ENCODE peak calls at places on chromosomes 5 and 9, in six cellular contexts. One of them, this sample, is unnamed.

GRCh38 chr5:88145603-88146467 is 122.8 kb downstream of the TMEM161B start:
- DNase-seq in stimulated activated CD8-positive, alpha-beta memory T cell treated with anti-CD3 and anti-CD28 coated beads, Interleukin-15, amount 100 ng/mL, for 1 hour: no peak
- DNase-seq in stimulated activated CD4-positive, alpha-beta T cell treated with anti-CD3 and anti-CD28 coated beads, TNF-alpha, amount 100 ng/mL, for 1 hour: no peak
- DNase-seq in activated naive CD4-positive, alpha-beta T cell: no peak
- DNase-seq in NCI-H187: no peak
- DNase-seq in stimulated activated naive CD8-positive, alpha-beta T cell treated with anti-CD3 and anti-CD28 coated beads, Interleukin-15, amount 100 ng/mL, for 72 hours: peak
- DNase-seq in this sample: no peak

GRCh38 chr5:96248152-96248551 is 184.9 kb downstream of the PCSK1 start:
- DNase-seq in stimulated activated CD8-positive, alpha-beta memory T cell treated with anti-CD3 and anti-CD28 coated beads, Interleukin-15, amount 100 ng/mL, for 1 hour: no peak
- DNase-seq in stimulated activated CD4-positive, alpha-beta T cell treated with anti-CD3 and anti-CD28 coated beads, TNF-alpha, amount 100 ng/mL, for 1 hour: no peak
- DNase-seq in activated naive CD4-positive, alpha-beta T cell: no peak
- DNase-seq in NCI-H187: no peak
- DNase-seq in stimulated activated naive CD8-positive, alpha-beta T cell treated with anti-CD3 and anti-CD28 coated beads, Interleukin-15, amount 100 ng/mL, for 72 hours: no peak
- DNase-seq in this sample: no peak

GRCh38 chr5:40606077-40606765 is 73.5 kb upstream of the PTGER4 start:
- DNase-seq in stimulated activated CD8-positive, alpha-beta memory T cell treated with anti-CD3 and anti-CD28 coated beads, Interleukin-15, amount 100 ng/mL, for 1 hour: no peak
- DNase-seq in stimulated activated CD4-positive, alpha-beta T cell treated with anti-CD3 and anti-CD28 coated beads, TNF-alpha, amount 100 ng/mL, for 1 hour: no peak
- DNase-seq in activated naive CD4-positive, alpha-beta T cell: no peak
- DNase-seq in NCI-H187: no peak
- DNase-seq in stimulated activated naive CD8-positive, alpha-beta T cell treated with anti-CD3 and anti-CD28 coated beads, Interleukin-15, amount 100 ng/mL, for 72 hours: no peak
- DNase-seq in this sample: no peak

GRCh38 chr5:88659529-88660325 is 223.3 kb downstream of the MEF2C start:
- DNase-seq in stimulated activated CD8-positive, alpha-beta memory T cell treated with anti-CD3 and anti-CD28 coated beads, Interleukin-15, amount 100 ng/mL, for 1 hour: no peak
- DNase-seq in stimulated activated CD4-positive, alpha-beta T cell treated with anti-CD3 and anti-CD28 coated beads, TNF-alpha, amount 100 ng/mL, for 1 hour: no peak
- DNase-seq in activated naive CD4-positive, alpha-beta T cell: no peak
- DNase-seq in NCI-H187: no peak
- DNase-seq in stimulated activated naive CD8-positive, alpha-beta T cell treated with anti-CD3 and anti-CD28 coated beads, Interleukin-15, amount 100 ng/mL, for 72 hours: no peak
- DNase-seq in this sample: no peak

GRCh38 chr5:164600166-164600715 is 1094.8 kb downstream of the MAT2B start:
- DNase-seq in stimulated activated CD8-positive, alpha-beta memory T cell treated with anti-CD3 and anti-CD28 coated beads, Interleukin-15, amount 100 ng/mL, for 1 hour: no peak
- DNase-seq in stimulated activated CD4-positive, alpha-beta T cell treated with anti-CD3 and anti-CD28 coated beads, TNF-alpha, amount 100 ng/mL, for 1 hour: no peak
- DNase-seq in activated naive CD4-positive, alpha-beta T cell: no peak
- DNase-seq in NCI-H187: no peak
- DNase-seq in stimulated activated naive CD8-positive, alpha-beta T cell treated with anti-CD3 and anti-CD28 coated beads, Interleukin-15, amount 100 ng/mL, for 72 hours: no peak
- DNase-seq in this sample: no peak

GRCh38 chr9:15909297-15909696 is 356.5 kb downstream of the CCDC171 start:
- DNase-seq in stimulated activated CD8-positive, alpha-beta memory T cell treated with anti-CD3 and anti-CD28 coated beads, Interleukin-15, amount 100 ng/mL, for 1 hour: no peak
- DNase-seq in stimulated activated CD4-positive, alpha-beta T cell treated with anti-CD3 and anti-CD28 coated beads, TNF-alpha, amount 100 ng/mL, for 1 hour: no peak
- DNase-seq in activated naive CD4-positive, alpha-beta T cell: no peak
- DNase-seq in NCI-H187: no peak
- DNase-seq in stimulated activated naive CD8-positive, alpha-beta T cell treated with anti-CD3 and anti-CD28 coated beads, Interleukin-15, amount 100 ng/mL, for 72 hours: no peak
- DNase-seq in this sample: no peak

GRCh38 chr5:81779125-81779934 is 28.4 kb upstream of the SSBP2 start:
- DNase-seq in stimulated activated CD8-positive, alpha-beta memory T cell treated with anti-CD3 and anti-CD28 coated beads, Interleukin-15, amount 100 ng/mL, for 1 hour: no peak
- DNase-seq in stimulated activated CD4-positive, alpha-beta T cell treated with anti-CD3 and anti-CD28 coated beads, TNF-alpha, amount 100 ng/mL, for 1 hour: peak
- DNase-seq in activated naive CD4-positive, alpha-beta T cell: peak
- DNase-seq in NCI-H187: no peak
- DNase-seq in stimulated activated naive CD8-positive, alpha-beta T cell treated with anti-CD3 and anti-CD28 coated beads, Interleukin-15, amount 100 ng/mL, for 72 hours: peak
- DNase-seq in this sample: peak

GRCh38 chr9:79642671-79643070 is 70.9 kb downstream of the TLE4 start:
- DNase-seq in stimulated activated CD8-positive, alpha-beta memory T cell treated with anti-CD3 and anti-CD28 coated beads, Interleukin-15, amount 100 ng/mL, for 1 hour: no peak
- DNase-seq in stimulated activated CD4-positive, alpha-beta T cell treated with anti-CD3 and anti-CD28 coated beads, TNF-alpha, amount 100 ng/mL, for 1 hour: no peak
- DNase-seq in activated naive CD4-positive, alpha-beta T cell: no peak
- DNase-seq in NCI-H187: no peak
- DNase-seq in stimulated activated naive CD8-positive, alpha-beta T cell treated with anti-CD3 and anti-CD28 coated beads, Interleukin-15, amount 100 ng/mL, for 72 hours: no peak
- DNase-seq in this sample: no peak

GRCh38 chr5:122292357-122292756 is 19.7 kb upstream of the SNCAIP start:
- DNase-seq in stimulated activated CD8-positive, alpha-beta memory T cell treated with anti-CD3 and anti-CD28 coated beads, Interleukin-15, amount 100 ng/mL, for 1 hour: no peak
- DNase-seq in stimulated activated CD4-positive, alpha-beta T cell treated with anti-CD3 and anti-CD28 coated beads, TNF-alpha, amount 100 ng/mL, for 1 hour: no peak
- DNase-seq in activated naive CD4-positive, alpha-beta T cell: no peak
- DNase-seq in NCI-H187: no peak
- DNase-seq in stimulated activated naive CD8-positive, alpha-beta T cell treated with anti-CD3 and anti-CD28 coated beads, Interleukin-15, amount 100 ng/mL, for 72 hours: no peak
- DNase-seq in this sample: no peak

GRCh38 chr5:149466457-149466972 is 84.7 kb downstream of the CSNK1A1 start:
- DNase-seq in stimulated activated CD8-positive, alpha-beta memory T cell treated with anti-CD3 and anti-CD28 coated beads, Interleukin-15, amount 100 ng/mL, for 1 hour: no peak
- DNase-seq in stimulated activated CD4-positive, alpha-beta T cell treated with anti-CD3 and anti-CD28 coated beads, TNF-alpha, amount 100 ng/mL, for 1 hour: no peak
- DNase-seq in activated naive CD4-positive, alpha-beta T cell: no peak
- DNase-seq in NCI-H187: no peak
- DNase-seq in stimulated activated naive CD8-positive, alpha-beta T cell treated with anti-CD3 and anti-CD28 coated beads, Interleukin-15, amount 100 ng/mL, for 72 hours: no peak
- DNase-seq in this sample: no peak

GRCh38 chr9:131279196-131279926 is 3.1 kb upstream of the FAM78A start:
- DNase-seq in stimulated activated CD8-positive, alpha-beta memory T cell treated with anti-CD3 and anti-CD28 coated beads, Interleukin-15, amount 100 ng/mL, for 1 hour: no peak
- DNase-seq in stimulated activated CD4-positive, alpha-beta T cell treated with anti-CD3 and anti-CD28 coated beads, TNF-alpha, amount 100 ng/mL, for 1 hour: no peak
- DNase-seq in activated naive CD4-positive, alpha-beta T cell: no peak
- DNase-seq in NCI-H187: no peak
- DNase-seq in stimulated activated naive CD8-positive, alpha-beta T cell treated with anti-CD3 and anti-CD28 coated beads, Interleukin-15, amount 100 ng/mL, for 72 hours: no peak
- DNase-seq in this sample: no peak

GRCh38 chr9:121870271-121870670 is 218.8 kb downstream of the DAB2IP start:
- DNase-seq in stimulated activated CD8-positive, alpha-beta memory T cell treated with anti-CD3 and anti-CD28 coated beads, Interleukin-15, amount 100 ng/mL, for 1 hour: no peak
- DNase-seq in stimulated activated CD4-positive, alpha-beta T cell treated with anti-CD3 and anti-CD28 coated beads, TNF-alpha, amount 100 ng/mL, for 1 hour: no peak
- DNase-seq in activated naive CD4-positive, alpha-beta T cell: no peak
- DNase-seq in NCI-H187: no peak
- DNase-seq in stimulated activated naive CD8-positive, alpha-beta T cell treated with anti-CD3 and anti-CD28 coated beads, Interleukin-15, amount 100 ng/mL, for 72 hours: no peak
- DNase-seq in this sample: no peak

GRCh38 chr5:83450840-83451239 is 20.7 kb upstream of the VCAN start:
- DNase-seq in stimulated activated CD8-positive, alpha-beta memory T cell treated with anti-CD3 and anti-CD28 coated beads, Interleukin-15, amount 100 ng/mL, for 1 hour: no peak
- DNase-seq in stimulated activated CD4-positive, alpha-beta T cell treated with anti-CD3 and anti-CD28 coated beads, TNF-alpha, amount 100 ng/mL, for 1 hour: no peak
- DNase-seq in activated naive CD4-positive, alpha-beta T cell: no peak
- DNase-seq in NCI-H187: no peak
- DNase-seq in stimulated activated naive CD8-positive, alpha-beta T cell treated with anti-CD3 and anti-CD28 coated beads, Interleukin-15, amount 100 ng/mL, for 72 hours: no peak
- DNase-seq in this sample: no peak

GRCh38 chr5:43312699-43313034 is 545 bp downstream of the HMGCS1 start:
- DNase-seq in stimulated activated CD8-positive, alpha-beta memory T cell treated with anti-CD3 and anti-CD28 coated beads, Interleukin-15, amount 100 ng/mL, for 1 hour: no peak
- DNase-seq in stimulated activated CD4-positive, alpha-beta T cell treated with anti-CD3 and anti-CD28 coated beads, TNF-alpha, amount 100 ng/mL, for 1 hour: no peak
- DNase-seq in activated naive CD4-positive, alpha-beta T cell: no peak
- DNase-seq in NCI-H187: no peak
- DNase-seq in stimulated activated naive CD8-positive, alpha-beta T cell treated with anti-CD3 and anti-CD28 coated beads, Interleukin-15, amount 100 ng/mL, for 72 hours: no peak
- DNase-seq in this sample: peak

GRCh38 chr9:8224381-8224791 is 424.8 kb upstream of the DMAC1 start:
- DNase-seq in stimulated activated CD8-positive, alpha-beta memory T cell treated with anti-CD3 and anti-CD28 coated beads, Interleukin-15, amount 100 ng/mL, for 1 hour: no peak
- DNase-seq in stimulated activated CD4-positive, alpha-beta T cell treated with anti-CD3 and anti-CD28 coated beads, TNF-alpha, amount 100 ng/mL, for 1 hour: no peak
- DNase-seq in activated naive CD4-positive, alpha-beta T cell: no peak
- DNase-seq in NCI-H187: no peak
- DNase-seq in stimulated activated naive CD8-positive, alpha-beta T cell treated with anti-CD3 and anti-CD28 coated beads, Interleukin-15, amount 100 ng/mL, for 72 hours: no peak
- DNase-seq in this sample: no peak

GRCh38 chr5:93995126-93995621 is 253.8 kb upstream of the POU5F2 start:
- DNase-seq in stimulated activated CD8-positive, alpha-beta memory T cell treated with anti-CD3 and anti-CD28 coated beads, Interleukin-15, amount 100 ng/mL, for 1 hour: no peak
- DNase-seq in stimulated activated CD4-positive, alpha-beta T cell treated with anti-CD3 and anti-CD28 coated beads, TNF-alpha, amount 100 ng/mL, for 1 hour: no peak
- DNase-seq in activated naive CD4-positive, alpha-beta T cell: no peak
- DNase-seq in NCI-H187: no peak
- DNase-seq in stimulated activated naive CD8-positive, alpha-beta T cell treated with anti-CD3 and anti-CD28 coated beads, Interleukin-15, amount 100 ng/mL, for 72 hours: no peak
- DNase-seq in this sample: no peak

GRCh38 chr5:34674226-34674625 is 18.1 kb downstream of the RAI14 start:
- DNase-seq in stimulated activated CD8-positive, alpha-beta memory T cell treated with anti-CD3 and anti-CD28 coated beads, Interleukin-15, amount 100 ng/mL, for 1 hour: no peak
- DNase-seq in stimulated activated CD4-positive, alpha-beta T cell treated with anti-CD3 and anti-CD28 coated beads, TNF-alpha, amount 100 ng/mL, for 1 hour: no peak
- DNase-seq in activated naive CD4-positive, alpha-beta T cell: no peak
- DNase-seq in NCI-H187: no peak
- DNase-seq in stimulated activated naive CD8-positive, alpha-beta T cell treated with anti-CD3 and anti-CD28 coated beads, Interleukin-15, amount 100 ng/mL, for 72 hours: no peak
- DNase-seq in this sample: no peak

GRCh38 chr9:129968690-129969485 is 74.1 kb downstream of the FNBP1 start:
- DNase-seq in stimulated activated CD8-positive, alpha-beta memory T cell treated with anti-CD3 and anti-CD28 coated beads, Interleukin-15, amount 100 ng/mL, for 1 hour: no peak
- DNase-seq in stimulated activated CD4-positive, alpha-beta T cell treated with anti-CD3 and anti-CD28 coated beads, TNF-alpha, amount 100 ng/mL, for 1 hour: no peak
- DNase-seq in activated naive CD4-positive, alpha-beta T cell: no peak
- DNase-seq in NCI-H187: no peak
- DNase-seq in stimulated activated naive CD8-positive, alpha-beta T cell treated with anti-CD3 and anti-CD28 coated beads, Interleukin-15, amount 100 ng/mL, for 72 hours: no peak
- DNase-seq in this sample: no peak

GRCh38 chr5:79621056-79621455 is 8.8 kb downstream of the TENT2 start:
- DNase-seq in stimulated activated CD8-positive, alpha-beta memory T cell treated with anti-CD3 and anti-CD28 coated beads, Interleukin-15, amount 100 ng/mL, for 1 hour: no peak
- DNase-seq in stimulated activated CD4-positive, alpha-beta T cell treated with anti-CD3 and anti-CD28 coated beads, TNF-alpha, amount 100 ng/mL, for 1 hour: no peak
- DNase-seq in activated naive CD4-positive, alpha-beta T cell: no peak
- DNase-seq in NCI-H187: no peak
- DNase-seq in stimulated activated naive CD8-positive, alpha-beta T cell treated with anti-CD3 and anti-CD28 coated beads, Interleukin-15, amount 100 ng/mL, for 72 hours: no peak
- DNase-seq in this sample: no peak

GRCh38 chr5:169856571-169856970 is 123.7 kb downstream of the INSYN2B start:
- DNase-seq in stimulated activated CD8-positive, alpha-beta memory T cell treated with anti-CD3 and anti-CD28 coated beads, Interleukin-15, amount 100 ng/mL, for 1 hour: no peak
- DNase-seq in stimulated activated CD4-positive, alpha-beta T cell treated with anti-CD3 and anti-CD28 coated beads, TNF-alpha, amount 100 ng/mL, for 1 hour: no peak
- DNase-seq in activated naive CD4-positive, alpha-beta T cell: no peak
- DNase-seq in NCI-H187: no peak
- DNase-seq in stimulated activated naive CD8-positive, alpha-beta T cell treated with anti-CD3 and anti-CD28 coated beads, Interleukin-15, amount 100 ng/mL, for 72 hours: no peak
- DNase-seq in this sample: no peak

GRCh38 chr5:139271201-139272027 is 22.1 kb upstream of the MATR3 start:
- DNase-seq in stimulated activated CD8-positive, alpha-beta memory T cell treated with anti-CD3 and anti-CD28 coated beads, Interleukin-15, amount 100 ng/mL, for 1 hour: no peak
- DNase-seq in stimulated activated CD4-positive, alpha-beta T cell treated with anti-CD3 and anti-CD28 coated beads, TNF-alpha, amount 100 ng/mL, for 1 hour: no peak
- DNase-seq in activated naive CD4-positive, alpha-beta T cell: no peak
- DNase-seq in NCI-H187: no peak
- DNase-seq in stimulated activated naive CD8-positive, alpha-beta T cell treated with anti-CD3 and anti-CD28 coated beads, Interleukin-15, amount 100 ng/mL, for 72 hours: no peak
- DNase-seq in this sample: no peak

GRCh38 chr9:87512321-87512720 is 14.7 kb downstream of the DAPK1 start:
- DNase-seq in stimulated activated CD8-positive, alpha-beta memory T cell treated with anti-CD3 and anti-CD28 coated beads, Interleukin-15, amount 100 ng/mL, for 1 hour: no peak
- DNase-seq in stimulated activated CD4-positive, alpha-beta T cell treated with anti-CD3 and anti-CD28 coated beads, TNF-alpha, amount 100 ng/mL, for 1 hour: no peak
- DNase-seq in activated naive CD4-positive, alpha-beta T cell: no peak
- DNase-seq in NCI-H187: no peak
- DNase-seq in stimulated activated naive CD8-positive, alpha-beta T cell treated with anti-CD3 and anti-CD28 coated beads, Interleukin-15, amount 100 ng/mL, for 72 hours: no peak
- DNase-seq in this sample: no peak

GRCh38 chr5:133534566-133534965 is 77.8 kb downstream of the FSTL4 start:
- DNase-seq in stimulated activated CD8-positive, alpha-beta memory T cell treated with anti-CD3 and anti-CD28 coated beads, Interleukin-15, amount 100 ng/mL, for 1 hour: no peak
- DNase-seq in stimulated activated CD4-positive, alpha-beta T cell treated with anti-CD3 and anti-CD28 coated beads, TNF-alpha, amount 100 ng/mL, for 1 hour: no peak
- DNase-seq in activated naive CD4-positive, alpha-beta T cell: no peak
- DNase-seq in NCI-H187: no peak
- DNase-seq in stimulated activated naive CD8-positive, alpha-beta T cell treated with anti-CD3 and anti-CD28 coated beads, Interleukin-15, amount 100 ng/mL, for 72 hours: no peak
- DNase-seq in this sample: no peak

GRCh38 chr5:132011561-132012384 is at the start of gene ACSL6:
- DNase-seq in stimulated activated CD8-positive, alpha-beta memory T cell treated with anti-CD3 and anti-CD28 coated beads, Interleukin-15, amount 100 ng/mL, for 1 hour: no peak
- DNase-seq in stimulated activated CD4-positive, alpha-beta T cell treated with anti-CD3 and anti-CD28 coated beads, TNF-alpha, amount 100 ng/mL, for 1 hour: peak
- DNase-seq in activated naive CD4-positive, alpha-beta T cell: no peak
- DNase-seq in NCI-H187: no peak
- DNase-seq in stimulated activated naive CD8-positive, alpha-beta T cell treated with anti-CD3 and anti-CD28 coated beads, Interleukin-15, amount 100 ng/mL, for 72 hours: no peak
- DNase-seq in this sample: peak

GRCh38 chr5:142627371-142628217 is 58.3 kb downstream of the FGF1 start:
- DNase-seq in stimulated activated CD8-positive, alpha-beta memory T cell treated with anti-CD3 and anti-CD28 coated beads, Interleukin-15, amount 100 ng/mL, for 1 hour: no peak
- DNase-seq in stimulated activated CD4-positive, alpha-beta T cell treated with anti-CD3 and anti-CD28 coated beads, TNF-alpha, amount 100 ng/mL, for 1 hour: no peak
- DNase-seq in activated naive CD4-positive, alpha-beta T cell: no peak
- DNase-seq in NCI-H187: no peak
- DNase-seq in stimulated activated naive CD8-positive, alpha-beta T cell treated with anti-CD3 and anti-CD28 coated beads, Interleukin-15, amount 100 ng/mL, for 72 hours: no peak
- DNase-seq in this sample: no peak

GRCh38 chr5:113119271-113119924 is 142.8 kb downstream of the DCP2 start:
- DNase-seq in stimulated activated CD8-positive, alpha-beta memory T cell treated with anti-CD3 and anti-CD28 coated beads, Interleukin-15, amount 100 ng/mL, for 1 hour: no peak
- DNase-seq in stimulated activated CD4-positive, alpha-beta T cell treated with anti-CD3 and anti-CD28 coated beads, TNF-alpha, amount 100 ng/mL, for 1 hour: no peak
- DNase-seq in activated naive CD4-positive, alpha-beta T cell: no peak
- DNase-seq in NCI-H187: no peak
- DNase-seq in stimulated activated naive CD8-positive, alpha-beta T cell treated with anti-CD3 and anti-CD28 coated beads, Interleukin-15, amount 100 ng/mL, for 72 hours: no peak
- DNase-seq in this sample: no peak

GRCh38 chr9:137429546-137429890 is 6.3 kb downstream of the NOXA1 start:
- DNase-seq in stimulated activated CD8-positive, alpha-beta memory T cell treated with anti-CD3 and anti-CD28 coated beads, Interleukin-15, amount 100 ng/mL, for 1 hour: no peak
- DNase-seq in stimulated activated CD4-positive, alpha-beta T cell treated with anti-CD3 and anti-CD28 coated beads, TNF-alpha, amount 100 ng/mL, for 1 hour: no peak
- DNase-seq in activated naive CD4-positive, alpha-beta T cell: no peak
- DNase-seq in NCI-H187: no peak
- DNase-seq in stimulated activated naive CD8-positive, alpha-beta T cell treated with anti-CD3 and anti-CD28 coated beads, Interleukin-15, amount 100 ng/mL, for 72 hours: no peak
- DNase-seq in this sample: no peak

GRCh38 chr5:26009742-26010141 is 1028.6 kb downstream of the CDH9 start:
- DNase-seq in stimulated activated CD8-positive, alpha-beta memory T cell treated with anti-CD3 and anti-CD28 coated beads, Interleukin-15, amount 100 ng/mL, for 1 hour: no peak
- DNase-seq in stimulated activated CD4-positive, alpha-beta T cell treated with anti-CD3 and anti-CD28 coated beads, TNF-alpha, amount 100 ng/mL, for 1 hour: no peak
- DNase-seq in activated naive CD4-positive, alpha-beta T cell: no peak
- DNase-seq in NCI-H187: no peak
- DNase-seq in stimulated activated naive CD8-positive, alpha-beta T cell treated with anti-CD3 and anti-CD28 coated beads, Interleukin-15, amount 100 ng/mL, for 72 hours: no peak
- DNase-seq in this sample: no peak

GRCh38 chr5:87732875-87733768 is 320.4 kb upstream of the CCNH start:
- DNase-seq in stimulated activated CD8-positive, alpha-beta memory T cell treated with anti-CD3 and anti-CD28 coated beads, Interleukin-15, amount 100 ng/mL, for 1 hour: no peak
- DNase-seq in stimulated activated CD4-positive, alpha-beta T cell treated with anti-CD3 and anti-CD28 coated beads, TNF-alpha, amount 100 ng/mL, for 1 hour: no peak
- DNase-seq in activated naive CD4-positive, alpha-beta T cell: no peak
- DNase-seq in NCI-H187: no peak
- DNase-seq in stimulated activated naive CD8-positive, alpha-beta T cell treated with anti-CD3 and anti-CD28 coated beads, Interleukin-15, amount 100 ng/mL, for 72 hours: no peak
- DNase-seq in this sample: no peak

GRCh38 chr9:75201480-75202209 is 113.3 kb downstream of the OSTF1 start:
- DNase-seq in stimulated activated CD8-positive, alpha-beta memory T cell treated with anti-CD3 and anti-CD28 coated beads, Interleukin-15, amount 100 ng/mL, for 1 hour: no peak
- DNase-seq in stimulated activated CD4-positive, alpha-beta T cell treated with anti-CD3 and anti-CD28 coated beads, TNF-alpha, amount 100 ng/mL, for 1 hour: no peak
- DNase-seq in activated naive CD4-positive, alpha-beta T cell: no peak
- DNase-seq in NCI-H187: no peak
- DNase-seq in stimulated activated naive CD8-positive, alpha-beta T cell treated with anti-CD3 and anti-CD28 coated beads, Interleukin-15, amount 100 ng/mL, for 72 hours: no peak
- DNase-seq in this sample: no peak

GRCh38 chr9:112764837-112765236 is 14.3 kb downstream of the SNX30 start:
- DNase-seq in stimulated activated CD8-positive, alpha-beta memory T cell treated with anti-CD3 and anti-CD28 coated beads, Interleukin-15, amount 100 ng/mL, for 1 hour: no peak
- DNase-seq in stimulated activated CD4-positive, alpha-beta T cell treated with anti-CD3 and anti-CD28 coated beads, TNF-alpha, amount 100 ng/mL, for 1 hour: no peak
- DNase-seq in activated naive CD4-positive, alpha-beta T cell: no peak
- DNase-seq in NCI-H187: no peak
- DNase-seq in stimulated activated naive CD8-positive, alpha-beta T cell treated with anti-CD3 and anti-CD28 coated beads, Interleukin-15, amount 100 ng/mL, for 72 hours: no peak
- DNase-seq in this sample: no peak

GRCh38 chr9:129258124-129258822 is 80.2 kb upstream of the IER5L start:
- DNase-seq in stimulated activated CD8-positive, alpha-beta memory T cell treated with anti-CD3 and anti-CD28 coated beads, Interleukin-15, amount 100 ng/mL, for 1 hour: peak
- DNase-seq in stimulated activated CD4-positive, alpha-beta T cell treated with anti-CD3 and anti-CD28 coated beads, TNF-alpha, amount 100 ng/mL, for 1 hour: peak
- DNase-seq in activated naive CD4-positive, alpha-beta T cell: peak
- DNase-seq in NCI-H187: peak
- DNase-seq in stimulated activated naive CD8-positive, alpha-beta T cell treated with anti-CD3 and anti-CD28 coated beads, Interleukin-15, amount 100 ng/mL, for 72 hours: peak
- DNase-seq in this sample: peak

GRCh38 chr5:100668511-100668910 is 133.3 kb downstream of the FAM174A start:
- DNase-seq in stimulated activated CD8-positive, alpha-beta memory T cell treated with anti-CD3 and anti-CD28 coated beads, Interleukin-15, amount 100 ng/mL, for 1 hour: no peak
- DNase-seq in stimulated activated CD4-positive, alpha-beta T cell treated with anti-CD3 and anti-CD28 coated beads, TNF-alpha, amount 100 ng/mL, for 1 hour: no peak
- DNase-seq in activated naive CD4-positive, alpha-beta T cell: no peak
- DNase-seq in NCI-H187: no peak
- DNase-seq in stimulated activated naive CD8-positive, alpha-beta T cell treated with anti-CD3 and anti-CD28 coated beads, Interleukin-15, amount 100 ng/mL, for 72 hours: no peak
- DNase-seq in this sample: no peak

GRCh38 chr9:86135374-86135773 is 36.0 kb upstream of the GOLM1 start:
- DNase-seq in stimulated activated CD8-positive, alpha-beta memory T cell treated with anti-CD3 and anti-CD28 coated beads, Interleukin-15, amount 100 ng/mL, for 1 hour: no peak
- DNase-seq in stimulated activated CD4-positive, alpha-beta T cell treated with anti-CD3 and anti-CD28 coated beads, TNF-alpha, amount 100 ng/mL, for 1 hour: no peak
- DNase-seq in activated naive CD4-positive, alpha-beta T cell: no peak
- DNase-seq in NCI-H187: peak
- DNase-seq in stimulated activated naive CD8-positive, alpha-beta T cell treated with anti-CD3 and anti-CD28 coated beads, Interleukin-15, amount 100 ng/mL, for 72 hours: no peak
- DNase-seq in this sample: no peak

GRCh38 chr5:68368280-68368679 is 152.7 kb downstream of the PIK3R1 start:
- DNase-seq in stimulated activated CD8-positive, alpha-beta memory T cell treated with anti-CD3 and anti-CD28 coated beads, Interleukin-15, amount 100 ng/mL, for 1 hour: no peak
- DNase-seq in stimulated activated CD4-positive, alpha-beta T cell treated with anti-CD3 and anti-CD28 coated beads, TNF-alpha, amount 100 ng/mL, for 1 hour: no peak
- DNase-seq in activated naive CD4-positive, alpha-beta T cell: no peak
- DNase-seq in NCI-H187: no peak
- DNase-seq in stimulated activated naive CD8-positive, alpha-beta T cell treated with anti-CD3 and anti-CD28 coated beads, Interleukin-15, amount 100 ng/mL, for 72 hours: no peak
- DNase-seq in this sample: no peak

GRCh38 chr5:133905494-133905893 is 62.9 kb downstream of the C5orf15 start:
- DNase-seq in stimulated activated CD8-positive, alpha-beta memory T cell treated with anti-CD3 and anti-CD28 coated beads, Interleukin-15, amount 100 ng/mL, for 1 hour: no peak
- DNase-seq in stimulated activated CD4-positive, alpha-beta T cell treated with anti-CD3 and anti-CD28 coated beads, TNF-alpha, amount 100 ng/mL, for 1 hour: no peak
- DNase-seq in activated naive CD4-positive, alpha-beta T cell: no peak
- DNase-seq in NCI-H187: no peak
- DNase-seq in stimulated activated naive CD8-positive, alpha-beta T cell treated with anti-CD3 and anti-CD28 coated beads, Interleukin-15, amount 100 ng/mL, for 72 hours: no peak
- DNase-seq in this sample: no peak

GRCh38 chr9:108776920-108777650 is 78.7 kb downstream of the ACTL7B start:
- DNase-seq in stimulated activated CD8-positive, alpha-beta memory T cell treated with anti-CD3 and anti-CD28 coated beads, Interleukin-15, amount 100 ng/mL, for 1 hour: no peak
- DNase-seq in stimulated activated CD4-positive, alpha-beta T cell treated with anti-CD3 and anti-CD28 coated beads, TNF-alpha, amount 100 ng/mL, for 1 hour: no peak
- DNase-seq in activated naive CD4-positive, alpha-beta T cell: no peak
- DNase-seq in NCI-H187: no peak
- DNase-seq in stimulated activated naive CD8-positive, alpha-beta T cell treated with anti-CD3 and anti-CD28 coated beads, Interleukin-15, amount 100 ng/mL, for 72 hours: no peak
- DNase-seq in this sample: no peak

GRCh38 chr5:104186100-104186499 is 623.5 kb upstream of the NUDT12 start:
- DNase-seq in stimulated activated CD8-positive, alpha-beta memory T cell treated with anti-CD3 and anti-CD28 coated beads, Interleukin-15, amount 100 ng/mL, for 1 hour: no peak
- DNase-seq in stimulated activated CD4-positive, alpha-beta T cell treated with anti-CD3 and anti-CD28 coated beads, TNF-alpha, amount 100 ng/mL, for 1 hour: no peak
- DNase-seq in activated naive CD4-positive, alpha-beta T cell: no peak
- DNase-seq in NCI-H187: no peak
- DNase-seq in stimulated activated naive CD8-positive, alpha-beta T cell treated with anti-CD3 and anti-CD28 coated beads, Interleukin-15, amount 100 ng/mL, for 72 hours: no peak
- DNase-seq in this sample: no peak

GRCh38 chr5:57324159-57324558 is 150.3 kb downstream of the GPBP1 start:
- DNase-seq in stimulated activated CD8-positive, alpha-beta memory T cell treated with anti-CD3 and anti-CD28 coated beads, Interleukin-15, amount 100 ng/mL, for 1 hour: no peak
- DNase-seq in stimulated activated CD4-positive, alpha-beta T cell treated with anti-CD3 and anti-CD28 coated beads, TNF-alpha, amount 100 ng/mL, for 1 hour: no peak
- DNase-seq in activated naive CD4-positive, alpha-beta T cell: no peak
- DNase-seq in NCI-H187: no peak
- DNase-seq in stimulated activated naive CD8-positive, alpha-beta T cell treated with anti-CD3 and anti-CD28 coated beads, Interleukin-15, amount 100 ng/mL, for 72 hours: no peak
- DNase-seq in this sample: no peak

This sample was measured in CD14-positive monocyte.